ENCODE peak calls at places on chromosomes 5 and 9, in four cellular contexts. J is C1 segment of cervical spinal cord, Q is HT-29, G is NCI-H2171 treated with DMSO at 0.1 percent for 48 hours. L is an unnamed sample.

GRCh38 chr5:139378101-139378825 is 4.8 kb downstream of the SLC23A1 start:
- DNase-seq in Q (no peak), J (no peak), G (no peak), L (no peak)

GRCh38 chr5:40879163-40879942 is 29.9 kb upstream of the C7 start:
- DNase-seq in G (peak), Q (peak), J (no peak), L (peak)

GRCh38 chr9:113620377-113621161 is 157.0 kb downstream of the RGS3 start:
- DNase-seq in J (no peak), Q (peak), G (peak), L (no peak)

GRCh38 chr9:38421498-38422211 is 2.6 kb downstream of the IGFBPL1 start:
- DNase-seq in J (no peak), Q (no peak), G (peak), L (peak)

GRCh38 chr9:95989304-95989703 is 113.8 kb downstream of the ERCC6L2 start:
- DNase-seq in J (no peak), G (no peak), Q (no peak), L (no peak)

GRCh38 chr5:172089298-172090117 is 83.1 kb upstream of the FBXW11 start:
- DNase-seq in Q (no peak), J (no peak), G (no peak), L (no peak)

GRCh38 chr9:107158321-107158720 is 124.8 kb upstream of the RAD23B start:
- DNase-seq in Q (peak), G (peak), J (no peak), L (peak)

GRCh38 chr5:157718529-157718928 is 12.7 kb upstream of the THG1L start:
- DNase-seq in G (peak), Q (peak), J (peak), L (peak)

L was measured in SK-MEL-5.